ENCODE peak calls at places on chromosome 9, in five cellular contexts. N, V, S, L and T are unnamed samples.

GRCh38 chr9:74887041-74887980 is at the start of gene TRPM6:
- DNase-seq in N (peak), V (peak), S (peak), L (peak), T (peak)

GRCh38 chr9:84340535-84340934 is at the start of gene SLC28A3:
- DNase-seq in N (no peak), V (no peak), S (no peak), L (no peak), T (no peak)

GRCh38 chr9:79129865-79130480 is 441.8 kb upstream of the TLE4 start:
- DNase-seq in N (peak), V (peak), S (peak), L (peak), T (peak)

GRCh38 chr9:132383462-132383883 is 23.2 kb downstream of the TTF1 start:
- DNase-seq in N (no peak), V (no peak), S (no peak), L (no peak), T (no peak)

GRCh38 chr9:96009690-96010477 is 134.4 kb downstream of the ERCC6L2 start:
- DNase-seq in N (no peak), V (no peak), S (peak), L (no peak), T (no peak)

GRCh38 chr9:7320139-7320538 is 479.4 kb downstream of the DMAC1 start:
- DNase-seq in N (no peak), V (peak), S (peak), L (no peak), T (no peak)

GRCh38 chr9:95407524-95407923 is 90.0 kb upstream of the FANCC start:
- DNase-seq in N (no peak), V (no peak), S (no peak), L (no peak), T (no peak)

GRCh38 chr9:115944166-115944948 is 209.2 kb upstream of the PAPPA start:
- DNase-seq in N (no peak), V (peak), S (peak), L (peak), T (peak)

GRCh38 chr9:136608331-136609159 is 54.2 kb upstream of the EGFL7 start:
- DNase-seq in N (no peak), V (no peak), S (no peak), L (no peak), T (no peak)

GRCh38 chr9:96031366-96031824 is 155.9 kb downstream of the ERCC6L2 start:
- DNase-seq in N (no peak), V (no peak), S (no peak), L (peak), T (peak)

GRCh38 chr9:135776893-135777622 is 75.1 kb downstream of the KCNT1 start:
- DNase-seq in N (no peak), V (no peak), S (no peak), L (no peak), T (no peak)

GRCh38 chr9:10443805-10444204 is 169.0 kb downstream of the PTPRD start:
- DNase-seq in N (no peak), V (no peak), S (no peak), L (no peak), T (no peak)

GRCh38 chr9:34707130-34707529 is 2.8 kb downstream of the CCL21 start:
- DNase-seq in N (no peak), V (no peak), S (no peak), L (no peak), T (no peak)

GRCh38 chr9:116661037-116661954 is 25.8 kb upstream of the TRIM32 start:
- DNase-seq in N (no peak), V (peak), S (peak), L (peak), T (no peak)

GRCh38 chr9:109101810-109102209 is 17.9 kb downstream of the TMEM245 start:
- DNase-seq in N (no peak), V (peak), S (peak), L (no peak), T (no peak)

GRCh38 chr9:101442248-101443136 is 6.9 kb upstream of the ALDOB start:
- DNase-seq in N (no peak), V (no peak), S (no peak), L (no peak), T (peak)

GRCh38 chr9:135788576-135789300 is 86.8 kb downstream of the KCNT1 start:
- DNase-seq in N (no peak), V (no peak), S (no peak), L (no peak), T (no peak)

GRCh38 chr9:115135786-115136185 is 17.8 kb upstream of the TNC start:
- DNase-seq in N (no peak), V (no peak), S (no peak), L (no peak), T (no peak)

GRCh38 chr9:110050925-110051355 is 157.0 kb downstream of the C9orf152 start:
- DNase-seq in N (no peak), V (peak), S (peak), L (peak), T (no peak)

GRCh38 chr9:86945868-86946711 is 1.2 kb downstream of the GAS1 start:
- DNase-seq in N (peak), V (peak), S (peak), L (peak), T (peak)

GRCh38 chr9:1052119-1052907 is 2.2 kb downstream of the DMRT2 start:
- DNase-seq in N (no peak), V (no peak), S (no peak), L (no peak), T (no peak)

GRCh38 chr9:137115394-137116026 is 977 bp upstream of the DPP7 start:
- DNase-seq in N (peak), V (no peak), S (no peak), L (no peak), T (no peak)

GRCh38 chr9:34611251-34611810 is 566 bp downstream of the RPP25L start:
- DNase-seq in N (no peak), V (no peak), S (no peak), L (peak), T (no peak)

GRCh38 chr9:68747043-68747533 is 42.0 kb downstream of the PIP5K1B start:
- DNase-seq in N (no peak), V (no peak), S (no peak), L (no peak), T (no peak)

GRCh38 chr9:2802494-2802921 is 41.4 kb downstream of the PUM3 start:
- DNase-seq in N (no peak), V (no peak), S (peak), L (no peak), T (no peak)

GRCh38 chr9:121295662-121296191 is 27.8 kb downstream of the GSN start:
- DNase-seq in N (no peak), V (no peak), S (no peak), L (peak), T (no peak)

GRCh38 chr9:79053613-79054012 is 518.2 kb upstream of the TLE4 start:
- DNase-seq in N (no peak), V (no peak), S (no peak), L (no peak), T (no peak)

GRCh38 chr9:123544007-123544827 is 188.2 kb downstream of the CRB2 start:
- DNase-seq in N (no peak), V (peak), S (peak), L (peak), T (no peak)

GRCh38 chr9:110115341-110115820 is 92.6 kb downstream of the C9orf152 start:
- DNase-seq in N (no peak), V (peak), S (no peak), L (no peak), T (peak)

GRCh38 chr9:101146508-101146907 is 118.0 kb downstream of the PLPPR1 start:
- DNase-seq in N (no peak), V (no peak), S (no peak), L (no peak), T (no peak)

GRCh38 chr9:70865471-70865870 is 255.9 kb downstream of the TRPM3 start:
- DNase-seq in N (no peak), V (no peak), S (peak), L (no peak), T (no peak)

GRCh38 chr9:115008536-115008935 is 78.1 kb upstream of the TNFSF8 start:
- DNase-seq in N (no peak), V (peak), S (peak), L (no peak), T (no peak)

GRCh38 chr9:96320749-96321280 is 18.8 kb upstream of the HSD17B3 start:
- DNase-seq in N (no peak), V (no peak), S (no peak), L (no peak), T (no peak)

GRCh38 chr9:87441251-87441650 is 56.4 kb upstream of the DAPK1 start:
- DNase-seq in N (no peak), V (no peak), S (peak), L (no peak), T (no peak)

GRCh38 chr9:138052635-138053320 is 175.2 kb downstream of the CACNA1B start:
- DNase-seq in N (no peak), V (no peak), S (no peak), L (no peak), T (no peak)

GRCh38 chr9:129242971-129243561 is 65.0 kb upstream of the IER5L start:
- DNase-seq in N (no peak), V (no peak), S (no peak), L (no peak), T (peak)